ENCODE peak calls at places on chromosomes 5 and 9, in six cellular contexts. G is kidney tubule cell; K is LoVo; V is heart right ventricle; S is activated naive CD4-positive, alpha-beta T cell treated with anti-CD3 and anti-CD28 coated beads, Interleukin-2, amount 10 ng/mL, durations not matched to agents 7 days and 5 days; C is NAMALWA. R is an unnamed sample.

GRCh38 chr5:133840168-133840567 is 128.3 kb downstream of the C5orf15 start:
- DNase-seq in G (no peak), K (no peak), V (no peak), S (no peak), C (no peak), R (no peak)

GRCh38 chr9:3528466-3528865 is 2.7 kb upstream of the RFX3 start:
- DNase-seq in G (no peak), K (no peak), V (no peak), S (peak), C (peak), R (no peak)

GRCh38 chr9:74848150-74848525 is 39.6 kb downstream of the TRPM6 start:
- DNase-seq in G (no peak), K (no peak), V (no peak), S (no peak), C (no peak), R (no peak)

GRCh38 chr5:124866355-124867063 is 120.1 kb upstream of the ZNF608 start:
- DNase-seq in G (peak), K (no peak), V (no peak), S (no peak), C (no peak), R (no peak)

GRCh38 chr5:109328626-109329025 is 81.1 kb downstream of the PJA2 start:
- DNase-seq in G (peak), K (no peak), V (no peak), S (no peak), C (no peak), R (no peak)

GRCh38 chr5:149177911-149178565 is 36.7 kb downstream of the ABLIM3 start:
- DNase-seq in G (peak), K (no peak), V (no peak), S (no peak), C (no peak), R (no peak)

GRCh38 chr5:58628626-58629025 is 45.8 kb downstream of the RAB3C start:
- DNase-seq in G (no peak), K (no peak), V (no peak), S (no peak), C (no peak), R (no peak)

GRCh38 chr9:32180597-32180996 is 203.8 kb upstream of the ACO1 start:
- DNase-seq in G (no peak), K (no peak), V (no peak), S (no peak), C (no peak), R (no peak)

GRCh38 chr5:112228672-112229071 is 190.4 kb downstream of the EPB41L4A start:
- DNase-seq in G (peak), K (peak), V (peak), S (no peak), C (no peak), R (peak)

GRCh38 chr9:88034964-88035363 is 60.6 kb upstream of the CDK20 start:
- DNase-seq in G (no peak), K (no peak), V (no peak), S (no peak), C (no peak), R (no peak)

GRCh38 chr9:134717793-134718645 is 76.4 kb downstream of the COL5A1 start:
- DNase-seq in G (no peak), K (no peak), V (no peak), S (no peak), C (no peak), R (no peak)

GRCh38 chr9:98967680-98968079 is 24.0 kb downstream of the COL15A1 start:
- DNase-seq in G (no peak), K (no peak), V (no peak), S (no peak), C (no peak), R (no peak)

GRCh38 chr9:134271338-134272301 is 54.6 kb upstream of the RXRA start:
- DNase-seq in G (no peak), K (no peak), V (no peak), S (no peak), C (no peak), R (no peak)

GRCh38 chr5:38831909-38832308 is 13.9 kb upstream of the OSMR start:
- DNase-seq in G (peak), K (peak), V (no peak), S (no peak), C (peak), R (no peak)

GRCh38 chr9:2638871-2639673 is 17.5 kb downstream of the VLDLR start:
- DNase-seq in G (no peak), K (no peak), V (no peak), S (no peak), C (no peak), R (no peak)

GRCh38 chr9:68653141-68653595 is 51.9 kb upstream of the PIP5K1B start:
- DNase-seq in G (peak), K (no peak), V (no peak), S (no peak), C (no peak), R (no peak)

GRCh38 chr5:113760486-113760885 is 247.0 kb downstream of the YTHDC2 start:
- DNase-seq in G (peak), K (no peak), V (no peak), S (no peak), C (no peak), R (no peak)

GRCh38 chr5:107736608-107737007 is 65.9 kb upstream of the EFNA5 start:
- DNase-seq in G (no peak), K (no peak), V (no peak), S (no peak), C (no peak), R (no peak)

GRCh38 chr9:3361689-3362392 is 164.0 kb downstream of the RFX3 start:
- DNase-seq in G (no peak), K (no peak), V (no peak), S (no peak), C (no peak), R (no peak)

GRCh38 chr9:91736898-91737601 is 213.0 kb downstream of the ROR2 start:
- DNase-seq in G (no peak), K (no peak), V (no peak), S (no peak), C (no peak), R (no peak)

GRCh38 chr5:40570408-40571129 is 109.1 kb upstream of the PTGER4 start:
- DNase-seq in G (peak), K (no peak), V (no peak), S (no peak), C (peak), R (no peak)

GRCh38 chr5:36398137-36398536 is 96.4 kb upstream of the RANBP3L start:
- DNase-seq in G (peak), K (peak), V (no peak), S (no peak), C (peak), R (no peak)

GRCh38 chr5:94469889-94470288 is 148.5 kb downstream of the KIAA0825 start:
- DNase-seq in G (no peak), K (no peak), V (no peak), S (no peak), C (no peak), R (no peak)

GRCh38 chr5:133398646-133399081 is 213.7 kb downstream of the FSTL4 start:
- DNase-seq in G (no peak), K (no peak), V (no peak), S (no peak), C (no peak), R (no peak)

GRCh38 chr9:135268981-135269380 is 181.5 kb downstream of the OLFM1 start:
- DNase-seq in G (peak), K (no peak), V (no peak), S (no peak), C (no peak), R (no peak)

GRCh38 chr5:134257176-134257575 is 31.3 kb upstream of the PPP2CA start:
- DNase-seq in G (no peak), K (no peak), V (no peak), S (no peak), C (no peak), R (no peak)

GRCh38 chr5:138981606-138982005 is 106.5 kb upstream of the LRRTM2 start:
- DNase-seq in G (peak), K (no peak), V (no peak), S (peak), C (no peak), R (no peak)

GRCh38 chr9:133067813-133068212 is 6.0 kb downstream of the CEL start:
- DNase-seq in G (no peak), K (no peak), V (no peak), S (no peak), C (no peak), R (no peak)

GRCh38 chr9:12640021-12640587 is 53.1 kb upstream of the TYRP1 start:
- DNase-seq in G (peak), K (peak), V (no peak), S (no peak), C (peak), R (no peak)

GRCh38 chr5:42614509-42614908 is 142.1 kb upstream of the CCDC152 start:
- DNase-seq in G (peak), K (no peak), V (no peak), S (no peak), C (no peak), R (no peak)

GRCh38 chr5:34534237-34535108 is 121.7 kb upstream of the RAI14 start:
- DNase-seq in G (peak), K (no peak), V (no peak), S (no peak), C (no peak), R (no peak)

GRCh38 chr5:170483701-170484458 is 19.9 kb upstream of the KCNIP1 start:
- DNase-seq in G (peak), K (peak), V (no peak), S (no peak), C (no peak), R (no peak)

GRCh38 chr5:107337281-107337680 is 333.5 kb downstream of the EFNA5 start:
- DNase-seq in G (peak), K (peak), V (no peak), S (no peak), C (no peak), R (no peak)

GRCh38 chr5:111580956-111581355 is 68.6 kb upstream of the STARD4 start:
- DNase-seq in G (peak), K (no peak), V (no peak), S (no peak), C (no peak), R (no peak)

GRCh38 chr5:6804766-6805165 is 91.5 kb downstream of the TENT4A start:
- DNase-seq in G (peak), K (no peak), V (no peak), S (no peak), C (no peak), R (no peak)

GRCh38 chr9:21443849-21444625 is 3.8 kb downstream of the IFNA1 start:
- DNase-seq in G (no peak), K (no peak), V (no peak), S (peak), C (peak), R (no peak)

GRCh38 chr9:117232991-117233390 is 181.9 kb downstream of the ASTN2 start:
- DNase-seq in G (no peak), K (no peak), V (no peak), S (no peak), C (no peak), R (no peak)

R was measured in PC-9.